ENCODE peak calls at places on chromosomes 1 and 21, in four cellular contexts. D is HEK293T, B is lower leg skin, S is HuH-7. X is an unnamed sample.

GRCh38 chr1:34928865-34929496 is 469 bp downstream of the DLGAP3 start:
- DNase-seq in D (peak; percentile 48), B (no peak), S (peak; percentile 30), X (no peak)

GRCh38 chr21:45523411-45524101 is 18.7 kb downstream of the SLC19A1 start:
- DNase-seq in D (no peak), B (no peak), S (no peak), X (no peak)

GRCh38 chr1:19651141-19651737 is 7.1 kb downstream of the NBL1 start:
- DNase-seq in D (peak; percentile 73), B (no peak), S (peak; percentile 93), X (peak; percentile 24)

GRCh38 chr1:230509281-230509977 is 83.3 kb upstream of the PGBD5 start:
- DNase-seq in D (no peak), B (peak; percentile 17), S (no peak), X (no peak)

GRCh38 chr1:53959664-53960250 is 13.6 kb downstream of the LRRC42 start:
- DNase-seq in D (no peak), B (no peak), S (no peak), X (peak; percentile 35)

GRCh38 chr1:115275216-115275615 is 62.8 kb downstream of the NGF start:
- DNase-seq in D (peak; percentile 53), B (no peak), S (no peak), X (no peak)

GRCh38 chr1:171329251-171329650 is 15.3 kb downstream of the FMO4 start:
- DNase-seq in D (no peak), B (no peak), S (no peak), X (no peak)

GRCh38 chr21:44609193-44609592 is 2.7 kb upstream of the KRTAP10-8 start:
- DNase-seq in D (no peak), B (no peak), S (no peak), X (no peak)

GRCh38 chr1:56456426-56457101 is 122.8 kb downstream of the PLPP3 start:
- DNase-seq in D (no peak), B (no peak), S (no peak), X (peak; percentile 67)

GRCh38 chr1:172883387-172883791 is 167.4 kb downstream of the TNFSF18 start:
- DNase-seq in D (no peak), B (no peak), S (no peak), X (no peak)

GRCh38 chr21:37139154-37139553 is 66.1 kb downstream of the TTC3 start:
- DNase-seq in D (no peak), B (no peak), S (no peak), X (no peak)

GRCh38 chr1:23530089-23530749 is 814 bp downstream of the E2F2 start:
- DNase-seq in D (no peak), B (no peak), S (no peak), X (no peak)

GRCh38 chr1:32666866-32667566 is 16.0 kb downstream of the RBBP4 start:
- DNase-seq in D (no peak), B (no peak), S (no peak), X (no peak)

GRCh38 chr1:203189951-203190352 is 3.4 kb upstream of the CHI3L1 start:
- DNase-seq in D (no peak), B (no peak), S (no peak), X (no peak)

GRCh38 chr1:167582064-167582463 is 28.5 kb upstream of the CREG1 start:
- DNase-seq in D (no peak), B (no peak), S (no peak), X (no peak)

GRCh38 chr1:81549588-81550127 is 251.1 kb upstream of the ADGRL2 start:
- DNase-seq in D (peak; percentile 55), B (no peak), S (peak; percentile 13), X (peak; percentile 8)

GRCh38 chr1:69915347-69915746 is 290.0 kb downstream of the LRRC40 start:
- DNase-seq in D (no peak), B (no peak), S (no peak), X (no peak)

GRCh38 chr1:76046149-76046548 is 28.4 kb upstream of the ST6GALNAC3 start:
- DNase-seq in D (no peak), B (no peak), S (no peak), X (no peak)

GRCh38 chr1:214525535-214526019 is 25.8 kb downstream of the PTPN14 start:
- DNase-seq in D (no peak), B (no peak), S (no peak), X (no peak)

GRCh38 chr21:32412998-32413504 is 545 bp downstream of the EVA1C start:
- DNase-seq in D (no peak), B (peak; percentile 44), S (no peak), X (no peak)

GRCh38 chr1:24189528-24189927 is 2.4 kb upstream of the IFNLR1 start:
- DNase-seq in D (no peak), B (no peak), S (no peak), X (no peak)

GRCh38 chr1:24980836-24981631 is 51.0 kb upstream of the RUNX3 start:
- DNase-seq in D (no peak), B (no peak), S (no peak), X (no peak)

GRCh38 chr1:31957701-31958674 is 19.8 kb upstream of the PTP4A2 start:
- DNase-seq in D (peak; percentile 9), B (no peak), S (no peak), X (no peak)

GRCh38 chr1:11072216-11072917 is 12.5 kb upstream of the SRM start:
- DNase-seq in D (no peak), B (no peak), S (no peak), X (no peak)

GRCh38 chr1:19737413-19737812 is 62.3 kb downstream of the TMCO4 start:
- DNase-seq in D (no peak), B (no peak), S (no peak), X (no peak)

GRCh38 chr21:36210779-36211659 is 54.4 kb downstream of the DOP1B start:
- DNase-seq in D (no peak), B (no peak), S (no peak), X (no peak)

GRCh38 chr1:10432910-10433785 is 2.9 kb downstream of the CENPS start:
- DNase-seq in D (no peak), B (no peak), S (no peak), X (no peak)

GRCh38 chr1:55146781-55147180 is 68.4 kb downstream of the USP24 start:
- DNase-seq in D (no peak), B (no peak), S (no peak), X (no peak)

X was measured in HepG2.